ENCODE peak calls at places on chromosomes 13 and 19, in four cellular contexts. M, C, J and T are unnamed samples.

GRCh38 chr19:58227964-58228583 is 640 bp upstream of the ZNF544 start:
- DNase-seq in C (peak), M (peak), J (no peak), T (no peak)

GRCh38 chr19:588093-588742 is 1.5 kb upstream of the HCN2 start:
- DNase-seq in C (peak), M (peak), J (peak), T (peak)

GRCh38 chr13:30334663-30335386 is 27.5 kb upstream of the KATNAL1 start:
- DNase-seq in M (peak), J (peak), C (peak), T (peak)

GRCh38 chr13:93847162-93847561 is 620.6 kb downstream of the GPC6 start:
- DNase-seq in C (no peak), M (no peak), J (peak), T (no peak)

GRCh38 chr19:38830039-38830733 is 1.4 kb downstream of the ECH1 start:
- DNase-seq in C (no peak), J (peak), M (no peak), T (no peak)

GRCh38 chr13:93562676-93563075 is 336.1 kb downstream of the GPC6 start:
- DNase-seq in M (no peak), J (no peak), C (peak), T (no peak)

GRCh38 chr19:28715157-28715556 is 497.8 kb downstream of the UQCRFS1 start:
- DNase-seq in M (no peak), C (no peak), J (no peak), T (no peak)

GRCh38 chr19:57558525-57558924 is 1.1 kb downstream of the ZNF550 start:
- DNase-seq in C (peak), M (no peak), J (peak), T (peak)

GRCh38 chr13:100530645-100531044 is 57.9 kb downstream of the GGACT start:
- DNase-seq in M (no peak), C (no peak), J (peak), T (no peak)

GRCh38 chr13:72643339-72643989 is 84.0 kb downstream of the MZT1 start:
- DNase-seq in M (no peak), C (peak), J (peak), T (peak)

GRCh38 chr13:93690139-93690538 is 463.5 kb downstream of the GPC6 start:
- DNase-seq in J (peak), M (peak), C (peak), T (no peak)

GRCh38 chr13:44331912-44332840 is 41.4 kb upstream of the SERP2 start:
- DNase-seq in M (no peak), C (no peak), J (peak), T (peak)

GRCh38 chr13:35716186-35716585 is 239.7 kb upstream of the MAB21L1 start:
- DNase-seq in C (peak), M (no peak), J (peak), T (no peak)

GRCh38 chr13:68987585-68987984 is 1120.0 kb upstream of the ATXN8OS start:
- DNase-seq in J (no peak), C (no peak), M (no peak), T (no peak)

GRCh38 chr19:51688665-51689571 is 4.2 kb upstream of the SPACA6 start:
- DNase-seq in C (peak), J (peak), M (peak), T (peak)

GRCh38 chr13:90098580-90098979 is 1248.9 kb upstream of the MIR17HG start:
- DNase-seq in J (no peak), M (no peak), C (no peak), T (no peak)

GRCh38 chr13:65497265-65497664 is 1732.9 kb downstream of the PCDH9 start:
- DNase-seq in J (peak), C (peak), M (no peak), T (no peak)

GRCh38 chr19:40464059-40465024 is 1.2 kb downstream of the BLVRB start:
- DNase-seq in M (peak), C (peak), J (peak), T (peak)

GRCh38 chr13:75101348-75101747 is 380.6 kb downstream of the TBC1D4 start:
- DNase-seq in M (no peak), C (no peak), J (no peak), T (no peak)

GRCh38 chr13:73767747-73768315 is 366.4 kb downstream of the KLF12 start:
- DNase-seq in J (no peak), M (no peak), C (peak), T (peak)

GRCh38 chr19:860481-861098 is 1.1 kb downstream of the CFD start:
- DNase-seq in M (peak), C (peak), J (peak), T (peak)

GRCh38 chr13:71624641-71625040 is 242.4 kb downstream of the DACH1 start:
- DNase-seq in M (peak), C (peak), J (no peak), T (no peak)

GRCh38 chr19:38661166-38661565 is 13.7 kb downstream of the ACTN4 start:
- DNase-seq in C (no peak), M (no peak), J (no peak), T (no peak)

GRCh38 chr13:108964601-108965000 is 335.2 kb downstream of the MYO16 start:
- DNase-seq in M (no peak), C (no peak), J (no peak), T (no peak)

GRCh38 chr13:38763446-38764381 is 76.8 kb downstream of the FREM2 start:
- DNase-seq in J (peak), M (peak), C (peak), T (peak)

GRCh38 chr19:11949201-11949600 is 15.6 kb upstream of the ZNF763 start:
- DNase-seq in C (peak), J (peak), M (no peak), T (no peak)

GRCh38 chr19:18020212-18021067 is 12.5 kb downstream of the ARRDC2 start:
- DNase-seq in C (no peak), J (peak), M (no peak), T (peak)

GRCh38 chr13:98399756-98400155 is 177.2 kb downstream of the STK24 start:
- DNase-seq in M (no peak), C (no peak), J (no peak), T (no peak)

GRCh38 chr13:24228852-24229458 is 68.4 kb downstream of the SPATA13 start:
- DNase-seq in C (peak), M (peak), J (peak), T (peak)

GRCh38 chr13:102873653-102874052 is 27.8 kb downstream of the ERCC5 start:
- DNase-seq in M (no peak), J (no peak), C (no peak), T (no peak)

DNA sequence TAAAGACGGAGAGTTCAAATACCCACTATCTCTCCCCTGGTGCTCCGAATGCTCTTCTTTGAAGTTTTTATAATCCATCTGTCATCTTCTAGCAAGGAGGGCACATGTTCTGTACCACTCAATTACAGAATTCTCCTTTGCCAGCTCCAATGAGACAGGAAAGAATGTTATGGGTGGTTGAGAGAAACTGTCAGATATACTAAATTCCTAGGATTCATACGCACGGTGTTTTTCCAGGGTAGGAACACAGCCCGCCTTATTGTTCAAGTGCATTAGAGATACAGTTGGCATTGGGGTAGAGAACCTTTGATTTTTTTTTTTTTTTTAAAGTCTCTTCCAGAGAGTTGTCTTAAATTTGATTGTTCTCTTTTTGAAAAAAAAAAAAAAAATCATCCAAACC is 118.0 kb upstream of the ZNF536 start:
- DNase-seq in C (no peak), M (no peak), J (no peak), T (no peak)
- H3K4me2 ChIP-seq in C (no peak), M (no peak), J (no peak), T (no peak)

GRCh38 chr19:44607049-44607448 is 6.3 kb upstream of the IGSF23 start:
- DNase-seq in C (no peak), J (peak), M (no peak), T (no peak)
- H3K4me2 ChIP-seq in C (no peak), J (peak), M (no peak), T (peak)

GRCh38 chr13:21616205-21616604 is 12.2 kb upstream of the MICU2 start:
- DNase-seq in J (no peak), M (no peak), C (no peak), T (no peak)

GRCh38 chr13:21616880-21617279 is 12.9 kb upstream of the MICU2 start:
- DNase-seq in M (no peak), C (no peak), J (no peak), T (no peak)

GRCh38 chr13:21611385-21611784 is 7.4 kb upstream of the MICU2 start:
- DNase-seq in M (no peak), J (no peak), C (no peak), T (no peak)

GRCh38 chr13:21615427-21615826 is 11.5 kb upstream of the MICU2 start:
- DNase-seq in M (no peak), C (no peak), J (no peak), T (no peak)

GRCh38 chr13:21613791-21614190 is 9.8 kb upstream of the MICU2 start:
- DNase-seq in C (no peak), M (no peak), J (no peak), T (no peak)
- H3K4me2 ChIP-seq in C (no peak), M (no peak), J (no peak), T (no peak)

DNA sequence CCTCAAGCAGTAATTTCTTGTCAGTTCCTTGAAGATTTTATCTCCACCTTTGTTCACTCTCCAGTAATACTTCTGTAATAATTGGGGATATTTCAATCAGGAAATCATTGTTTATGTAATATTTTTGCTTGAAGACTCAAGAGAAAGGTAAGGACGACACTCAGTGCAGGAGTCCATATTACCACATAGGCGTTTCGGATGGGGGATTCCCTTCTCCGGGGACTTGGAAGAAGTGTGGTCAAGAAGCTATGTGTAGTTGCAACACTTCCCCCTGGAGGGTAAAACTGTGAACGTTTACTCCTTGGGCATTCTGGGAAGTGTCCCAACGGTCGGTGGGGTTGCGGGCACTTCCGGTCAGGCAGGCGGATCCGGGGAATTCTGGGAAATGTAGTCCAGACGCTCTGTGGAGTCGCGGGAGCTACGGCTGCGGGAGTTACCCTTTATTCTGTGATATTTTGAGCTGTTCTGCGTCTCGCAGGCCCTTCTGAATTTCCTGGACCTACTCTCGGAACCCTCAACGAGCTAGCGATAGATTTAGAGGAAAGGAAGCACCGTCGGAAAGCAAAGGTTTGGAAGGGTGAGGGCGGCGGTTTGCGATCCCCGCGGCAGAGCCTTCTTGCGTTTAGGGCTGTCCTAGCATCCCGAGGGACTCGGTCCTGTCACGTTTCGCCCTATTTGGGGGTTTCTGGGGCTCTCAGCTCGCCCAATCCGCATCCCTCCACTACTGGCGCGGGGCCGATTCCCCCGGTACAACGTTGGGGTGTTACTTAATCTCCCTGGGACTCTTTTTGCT is at the start of gene ZNF221:
- DNase-seq in C (peak), M (peak), J (peak), T (peak)
- H3K4me2 ChIP-seq in C (peak), M (peak), J (peak), T (peak)

GRCh38 chr13:50912851-50913250 is 3.3 kb downstream of the RNASEH2B start:
- DNase-seq in J (peak), C (peak), M (no peak), T (no peak)
- H3K4me2 ChIP-seq in J (peak), C (no peak), M (no peak), T (no peak)

DNA sequence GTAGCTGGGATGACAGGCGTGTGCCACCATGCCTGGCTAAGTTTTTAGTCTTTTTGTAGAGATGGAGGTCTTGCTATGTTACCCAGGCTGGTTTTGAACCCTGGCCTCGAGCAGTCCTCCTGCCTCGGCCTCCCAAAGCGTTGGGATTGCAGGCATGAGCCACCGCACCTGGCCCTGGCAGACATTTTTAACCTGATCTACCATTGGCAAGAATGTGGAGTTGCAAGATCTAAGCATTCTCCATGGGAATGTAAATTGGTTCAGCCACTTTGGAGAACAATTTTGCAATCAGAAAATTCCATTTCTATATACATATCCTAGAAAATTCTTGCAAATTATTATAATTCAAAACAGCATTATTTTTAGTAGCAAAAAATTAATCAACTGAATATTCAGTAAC is 24.3 kb upstream of the DCUN1D2 start:
- DNase-seq in M (no peak), J (no peak), C (no peak), T (no peak)
- H3K4me2 ChIP-seq in M (no peak), J (no peak), C (no peak), T (no peak)

GRCh38 chr19:2056810-2057192 is 5.8 kb upstream of the MKNK2 start:
- DNase-seq in C (no peak), J (no peak), M (no peak), T (no peak)
- H3K4me2 ChIP-seq in C (no peak), J (no peak), M (no peak), T (no peak)